ENCODE peak calls at places on chromosome 6, in nine cellular contexts. I is OCI-LY7; A is heart left ventricle; H is heart right ventricle; B is Peyer's patch; V is cardiac muscle cell; J is ovary; S is hepatocyte; W is CD4-positive, alpha-beta memory T cell. N is an unnamed sample.

GRCh38 chr6:43074847-43075741 is 1.0 kb upstream of the PTK7 start:
- DNase-seq in I (no peak), A (peak; percentile 45), H (no peak), B (no peak), V (peak; percentile 96), J (peak; percentile 85), S (peak; percentile 67), W (no peak), N (no peak)

GRCh38 chr6:125611573-125612399 is 137.6 kb upstream of the HEY2 start:
- DNase-seq in I (no peak), A (no peak), H (no peak), B (no peak), V (peak; percentile 59), J (no peak), S (no peak), W (no peak), N (no peak)

GRCh38 chr6:158069800-158070195 is 88.1 kb downstream of the SYNJ2 start:
- DNase-seq in I (no peak), A (no peak), H (no peak), B (no peak), V (peak; percentile 53), J (no peak), S (no peak), W (no peak), N (no peak)

GRCh38 chr6:3370361-3371221 is 86.3 kb downstream of the SLC22A23 start:
- DNase-seq in I (no peak), A (no peak), H (no peak), B (no peak), V (no peak), J (no peak), S (no peak), W (peak; percentile 70), N (no peak)

GRCh38 chr6:107330190-107330589 is 129.2 kb downstream of the PDSS2 start:
- DNase-seq in I (peak; percentile 87), A (no peak), H (no peak), B (peak; percentile 29), V (no peak), J (no peak), S (peak; percentile 20), W (no peak), N (no peak)

GRCh38 chr6:131946992-131947955 is 3.9 kb downstream of the CCN2 start:
- DNase-seq in I (no peak), A (no peak), H (no peak), B (no peak), V (peak; percentile 74), J (no peak), S (no peak), W (no peak), N (peak; percentile 56)

GRCh38 chr6:40692311-40692710 is 105.1 kb upstream of the LRFN2 start:
- DNase-seq in I (no peak), A (no peak), H (no peak), B (no peak), V (no peak), J (no peak), S (no peak), W (no peak), N (no peak)

GRCh38 chr6:117829594-117830319 is 77.3 kb upstream of the SLC35F1 start:
- DNase-seq in I (no peak), A (no peak), H (no peak), B (no peak), V (peak; percentile 20), J (no peak), S (peak; percentile 65), W (no peak), N (no peak)

GRCh38 chr6:145082359-145082758 is 653.0 kb downstream of the EPM2A start:
- DNase-seq in I (no peak), A (no peak), H (no peak), B (no peak), V (no peak), J (no peak), S (no peak), W (no peak), N (no peak)

GRCh38 chr6:151136141-151136755 is 103.5 kb upstream of the AKAP12 start:
- DNase-seq in I (no peak), A (no peak), H (no peak), B (no peak), V (peak; percentile 41), J (peak; percentile 76), S (peak; percentile 22), W (no peak), N (no peak)

GRCh38 chr6:85468326-85468725 is 18.4 kb downstream of the NT5E start:
- DNase-seq in I (no peak), A (no peak), H (no peak), B (no peak), V (peak; percentile 29), J (no peak), S (no peak), W (no peak), N (no peak)

GRCh38 chr6:123610779-123611178 is 26.0 kb downstream of the TRDN start:
- DNase-seq in I (no peak), A (no peak), H (no peak), B (no peak), V (no peak), J (no peak), S (no peak), W (no peak), N (no peak)
- H3K27ac ChIP-seq in I (no peak overlapping the region), A (no peak overlapping the region), H (no peak overlapping the region), B (no peak overlapping the region), V (peak overlapping the region; percentile 75), J (no peak overlapping the region), S (no peak overlapping the region), W (no peak overlapping the region), N (no peak overlapping the region)

DNA sequence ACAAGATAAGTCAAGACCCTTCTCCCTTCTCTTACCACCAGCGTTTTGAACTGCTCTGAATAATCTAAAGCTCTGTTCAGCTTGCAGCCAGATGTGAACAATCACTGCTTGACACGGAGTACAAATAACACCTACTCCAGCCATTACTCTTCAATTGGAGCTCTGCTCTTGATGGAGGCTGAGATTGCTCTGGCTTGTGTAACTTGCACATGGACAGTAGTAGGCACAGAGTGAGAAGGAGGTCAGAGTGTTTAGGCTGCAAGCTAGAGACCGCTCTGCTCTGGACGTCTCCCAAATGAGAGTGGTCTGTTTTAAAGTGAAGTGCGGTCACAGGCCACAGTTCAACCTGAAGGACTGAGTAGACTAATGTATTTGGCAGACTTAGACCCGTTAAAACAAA is 158.3 kb downstream of the HDGFL1 start:
- DNase-seq in I (no peak), A (no peak), H (no peak), B (no peak), V (peak; percentile 22), J (no peak), S (no peak), W (no peak), N (no peak)
- H3K9me3 ChIP-seq in I (no peaks in the 10 kb centered on the region), A (no peaks in the 10 kb centered on the region), H (peaks cover 15% of the 10 kb centered on the region), B (peaks cover 3% of the 10 kb centered on the region), V (no peaks in the 10 kb centered on the region), J (no peaks in the 10 kb centered on the region), S (peaks cover 7% of the 10 kb centered on the region), W (no peaks in the 10 kb centered on the region), N (peaks cover 3% of the 10 kb centered on the region)

GRCh38 chr6:8041933-8042583 is 22.1 kb downstream of the BLOC1S5 start:
- DNase-seq in I (no peak), A (no peak), H (no peak), B (no peak), V (no peak), J (no peak), S (no peak), W (no peak), N (no peak)
- H3K4me3 ChIP-seq in I (no peak overlapping the region), A (no peak overlapping the region), H (no peak overlapping the region), B (no peak overlapping the region), V (no peak overlapping the region), J (no peak overlapping the region), S (no peak overlapping the region), W (no peak overlapping the region), N (no peak overlapping the region)

GRCh38 chr6:147549531-147549930 is 41.0 kb downstream of the SAMD5 start:
- DNase-seq in I (no peak), A (no peak), H (no peak), B (no peak), V (no peak), J (no peak), S (no peak), W (no peak), N (no peak)

GRCh38 chr6:147553099-147553498 is 44.6 kb downstream of the SAMD5 start:
- DNase-seq in I (no peak), A (no peak), H (no peak), B (no peak), V (no peak), J (no peak), S (no peak), W (no peak), N (no peak)

GRCh38 chr6:147559016-147559415 is 50.5 kb downstream of the SAMD5 start:
- DNase-seq in I (no peak), A (no peak), H (no peak), B (no peak), V (peak; percentile 5), J (no peak), S (no peak), W (no peak), N (no peak)

GRCh38 chr6:147548930-147549475 is 40.5 kb downstream of the SAMD5 start:
- DNase-seq in I (no peak), A (no peak), H (no peak), B (no peak), V (no peak), J (no peak), S (no peak), W (no peak), N (no peak)

DNA sequence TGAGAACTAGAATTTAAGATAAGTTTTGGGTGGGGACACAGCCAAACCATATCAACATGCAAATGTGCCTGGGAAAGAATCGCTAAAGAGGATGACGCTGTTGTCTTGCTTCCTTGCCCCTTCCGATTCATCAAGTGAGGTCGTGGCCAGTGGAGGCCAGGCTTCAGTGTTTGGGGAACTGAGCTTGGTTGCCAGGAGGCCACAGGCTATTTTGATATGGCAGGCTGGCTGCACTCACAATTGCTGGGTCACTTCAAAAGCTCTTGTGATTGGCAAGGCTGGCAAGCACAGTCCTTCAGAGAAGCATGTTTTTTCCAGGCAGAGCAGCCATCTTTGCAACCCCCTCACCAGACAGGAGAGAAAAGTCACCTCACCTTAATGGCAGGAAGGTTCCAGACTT is 45.8 kb downstream of the SAMD5 start:
- DNase-seq in I (no peak), A (peak; percentile 38), H (peak; percentile 21), B (no peak), V (no peak), J (no peak), S (no peak), W (no peak), N (no peak)
- H3K27ac ChIP-seq in I (no peak overlapping the region), A (no peak overlapping the region), H (no peak overlapping the region), B (no peak overlapping the region), V (no peak overlapping the region), J (no peak overlapping the region), S (no peak overlapping the region), W (no peak overlapping the region), N (no peak overlapping the region)

GRCh38 chr6:45272626-45273025 is 55.5 kb upstream of the RUNX2 start:
- DNase-seq in I (no peak), A (no peak), H (no peak), B (no peak), V (no peak), J (no peak), S (no peak), W (no peak), N (no peak)

GRCh38 chr6:45278367-45278766 is 49.8 kb upstream of the RUNX2 start:
- DNase-seq in I (no peak), A (no peak), H (no peak), B (no peak), V (peak; percentile 8), J (no peak), S (no peak), W (no peak), N (no peak)

DNA sequence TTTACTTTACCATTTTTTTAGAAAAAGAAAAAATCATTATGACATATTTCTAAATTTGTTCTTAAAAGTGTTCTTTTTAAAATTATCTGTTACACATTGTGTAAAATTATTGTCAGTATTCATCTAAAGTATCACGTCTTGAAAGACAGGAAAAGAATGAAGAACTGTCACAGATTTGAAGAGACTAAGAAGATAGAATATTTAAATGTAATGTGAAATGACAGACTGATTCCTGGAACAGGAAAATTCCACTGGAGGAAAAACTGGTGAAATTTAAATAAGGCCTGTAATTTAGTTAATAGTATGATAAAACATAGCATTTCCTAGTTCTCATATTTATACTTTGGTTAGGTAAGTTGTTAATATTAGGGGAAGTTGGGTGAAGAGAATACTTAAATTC is 52.8 kb upstream of the RUNX2 start:
- DNase-seq in I (no peak), A (no peak), H (no peak), B (no peak), V (no peak), J (no peak), S (no peak), W (no peak), N (no peak)
- H3K9me3 ChIP-seq in I (no peaks in the 10 kb centered on the region), A (no peaks in the 10 kb centered on the region), H (no peaks in the 10 kb centered on the region), B (no peaks in the 10 kb centered on the region), V (no peaks in the 10 kb centered on the region), J (no peaks in the 10 kb centered on the region), S (no peaks in the 10 kb centered on the region), W (no peaks in the 10 kb centered on the region), N (no peaks in the 10 kb centered on the region)

N was measured in Panc1.